ENCODE peak calls at places on chromosomes 13 and 19, in six cellular contexts. P is heart left ventricle, H is esophagus squamous epithelium, A is DND-41, E is ascending aorta, C is left lung. W is an unnamed sample.

GRCh38 chr19:3980353-3981251 is 4.7 kb downstream of the EEF2 start:
- DNase-seq in H (no peak), A (no peak), P (peak; percentile 18), E (no peak), C (no peak), W (no peak)

GRCh38 chr13:99694251-99694650 is 193.0 kb downstream of the TM9SF2 start:
- DNase-seq in E (no peak), C (no peak), P (no peak), H (no peak), A (no peak), W (no peak)

GRCh38 chr13:80177327-80177726 is 163.6 kb downstream of the SPRY2 start:
- DNase-seq in C (no peak), E (no peak), H (no peak), P (no peak), A (no peak), W (no peak)

GRCh38 chr13:57314897-57315520 is 148.0 kb downstream of the PRR20E start:
- DNase-seq in E (no peak), C (no peak), A (no peak), H (no peak), P (no peak), W (no peak)

GRCh38 chr13:49214917-49215376 is 5.2 kb upstream of the MLNR start:
- DNase-seq in A (peak; percentile 93), C (peak; percentile 68), P (peak; percentile 38), H (no peak), E (no peak), W (peak; percentile 71)

GRCh38 chr19:1401138-1401888 is at the start of gene GAMT:
- DNase-seq in H (no peak), E (no peak), C (no peak), P (peak; percentile 58), A (peak; percentile 76), W (no peak)

GRCh38 chr13:30866692-30867669 is 39.1 kb upstream of the MEDAG start:
- DNase-seq in H (no peak), E (no peak), C (no peak), A (no peak), P (no peak), W (no peak)

GRCh38 chr13:76886005-76886291 is 257 bp downstream of the KCTD12 start:
- DNase-seq in C (no peak), A (no peak), P (no peak), H (no peak), E (no peak), W (no peak)

GRCh38 chr19:39544201-39544903 is 4.4 kb upstream of the EID2 start:
- DNase-seq in C (no peak), E (no peak), P (no peak), H (no peak), A (no peak), W (no peak)

GRCh38 chr13:78897200-78897599 is 238.2 kb upstream of the OBI1 start:
- DNase-seq in P (no peak), E (no peak), A (no peak), H (no peak), C (no peak), W (no peak)
- H3K4me3 ChIP-seq in P (no peak overlapping the region), E (no peak overlapping the region), A (no peak overlapping the region), H (no peak overlapping the region), C (no peak overlapping the region), W (no peak overlapping the region)

GRCh38 chr19:15439821-15440641 is 9.7 kb downstream of the WIZ start:
- DNase-seq in H (no peak), E (no peak), A (no peak), P (no peak), C (no peak), W (no peak)
- H3K4me1 ChIP-seq in H (peaks cover 19% of the 10 kb centered on the region), E (peaks cover 53% of the 10 kb centered on the region), A (no peaks in the 10 kb centered on the region), P (peaks cover 23% of the 10 kb centered on the region), C (no peaks in the 10 kb centered on the region), W (no peaks in the 10 kb centered on the region)

GRCh38 chr19:2441096-2441752 is 13.8 kb upstream of the TIMM13 start:
- DNase-seq in C (no peak), E (no peak), P (no peak), A (no peak), H (no peak), W (no peak)

GRCh38 chr19:2443785-2444182 is 13.0 kb downstream of the LMNB2 start:
- DNase-seq in C (no peak), A (no peak), P (no peak), E (no peak), H (no peak), W (no peak)

GRCh38 chr19:2444251-2445002 is 12.3 kb downstream of the LMNB2 start:
- DNase-seq in H (no peak), A (no peak), E (no peak), P (no peak), C (no peak), W (no peak)

GRCh38 chr19:2440515-2440914 is 13.1 kb upstream of the TIMM13 start:
- DNase-seq in H (no peak), E (no peak), P (no peak), C (no peak), A (no peak), W (no peak)

DNA sequence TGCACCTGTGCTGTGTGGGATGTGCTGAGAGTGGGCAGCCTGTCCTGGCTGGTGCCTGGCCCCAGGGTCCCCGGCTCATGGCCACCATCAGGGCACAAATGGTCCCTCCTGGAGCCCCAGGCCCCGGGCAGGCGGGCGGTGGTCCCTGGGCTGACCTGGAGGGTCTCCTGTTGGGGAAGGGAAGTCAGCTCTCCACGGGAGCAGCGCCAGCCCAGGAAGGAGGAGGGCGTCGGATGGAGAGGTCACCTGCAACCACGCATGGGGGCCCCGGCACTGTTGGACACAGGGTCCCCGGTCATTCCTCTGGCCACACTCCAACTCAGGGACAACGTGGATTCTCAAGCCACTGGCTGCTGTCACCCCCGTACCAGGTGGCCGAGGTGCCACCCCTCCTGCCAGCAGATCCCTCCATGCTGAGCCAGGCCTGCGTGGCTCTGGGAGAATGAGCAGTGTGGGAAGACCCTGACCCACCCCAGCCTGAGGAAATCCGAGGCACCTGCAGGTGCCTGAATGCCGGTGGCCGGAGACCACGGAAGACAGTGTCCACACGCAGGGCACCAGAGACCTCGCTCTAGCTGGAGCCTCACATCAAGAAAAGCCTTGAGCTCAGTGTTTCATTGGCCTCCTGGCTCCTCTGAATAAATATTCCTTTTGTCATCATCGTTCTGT is 13.5 kb downstream of the LMNB2 start:
- DNase-seq in C (no peak), H (no peak), A (no peak), P (no peak), E (no peak), W (no peak)
- TF ChIP-seq CTCF in C (no peak), H (no peak), A (no peak), P (no peak), E (no peak), W (no peak)

GRCh38 chr13:104837756-104838155 is 1697.7 kb downstream of the EFNB2 start:
- DNase-seq in H (no peak), P (no peak), E (no peak), A (peak; percentile 72), C (no peak), W (no peak)

GRCh38 chr13:104833221-104833620 is 1702.2 kb downstream of the EFNB2 start:
- DNase-seq in H (no peak), C (no peak), E (no peak), A (peak; percentile 55), P (no peak), W (no peak)

GRCh38 chr13:104831823-104832222 is 1703.6 kb downstream of the EFNB2 start:
- DNase-seq in C (no peak), P (no peak), A (peak; percentile 78), H (no peak), E (no peak), W (no peak)

DNA sequence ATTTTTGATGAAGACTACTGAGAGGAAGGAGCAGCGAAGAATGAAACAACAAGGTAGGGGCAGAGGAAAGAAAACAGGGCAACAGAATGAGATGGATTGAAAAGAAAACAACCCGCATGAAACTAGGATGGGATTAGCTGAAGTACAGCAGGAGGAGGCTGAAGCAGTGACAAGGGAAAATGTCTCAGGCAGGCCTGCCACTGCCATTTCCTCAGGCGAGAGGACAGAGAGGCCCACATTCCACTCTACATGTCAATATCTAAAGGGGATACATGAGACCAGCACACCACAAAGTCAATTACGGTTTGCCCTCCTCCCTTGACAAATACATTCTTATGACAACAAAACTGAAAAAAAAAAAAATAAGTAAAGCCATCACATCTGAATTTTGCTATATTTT is 1703.2 kb downstream of the EFNB2 start:
- DNase-seq in E (no peak), P (no peak), H (no peak), A (peak; percentile 68), C (no peak), W (no peak)
- H3K4me3 ChIP-seq in E (no peak overlapping the region), P (no peak overlapping the region), H (no peak overlapping the region), A (peak overlapping the region; percentile 38), C (no peak overlapping the region), W (no peak overlapping the region)

GRCh38 chr19:30358821-30359580 is 13.2 kb upstream of the ZNF536 start:
- DNase-seq in A (no peak), H (no peak), E (no peak), C (no peak), P (no peak), W (no peak)

GRCh38 chr19:30359936-30360335 is 12.2 kb upstream of the ZNF536 start:
- DNase-seq in H (no peak), E (no peak), P (no peak), A (no peak), C (no peak), W (no peak)

GRCh38 chr19:30361107-30361447 is 11.1 kb upstream of the ZNF536 start:
- DNase-seq in A (no peak), H (no peak), C (no peak), E (no peak), P (no peak), W (no peak)

GRCh38 chr19:30361721-30362120 is 10.5 kb upstream of the ZNF536 start:
- DNase-seq in A (no peak), E (no peak), C (no peak), P (no peak), H (no peak), W (no peak)

DNA sequence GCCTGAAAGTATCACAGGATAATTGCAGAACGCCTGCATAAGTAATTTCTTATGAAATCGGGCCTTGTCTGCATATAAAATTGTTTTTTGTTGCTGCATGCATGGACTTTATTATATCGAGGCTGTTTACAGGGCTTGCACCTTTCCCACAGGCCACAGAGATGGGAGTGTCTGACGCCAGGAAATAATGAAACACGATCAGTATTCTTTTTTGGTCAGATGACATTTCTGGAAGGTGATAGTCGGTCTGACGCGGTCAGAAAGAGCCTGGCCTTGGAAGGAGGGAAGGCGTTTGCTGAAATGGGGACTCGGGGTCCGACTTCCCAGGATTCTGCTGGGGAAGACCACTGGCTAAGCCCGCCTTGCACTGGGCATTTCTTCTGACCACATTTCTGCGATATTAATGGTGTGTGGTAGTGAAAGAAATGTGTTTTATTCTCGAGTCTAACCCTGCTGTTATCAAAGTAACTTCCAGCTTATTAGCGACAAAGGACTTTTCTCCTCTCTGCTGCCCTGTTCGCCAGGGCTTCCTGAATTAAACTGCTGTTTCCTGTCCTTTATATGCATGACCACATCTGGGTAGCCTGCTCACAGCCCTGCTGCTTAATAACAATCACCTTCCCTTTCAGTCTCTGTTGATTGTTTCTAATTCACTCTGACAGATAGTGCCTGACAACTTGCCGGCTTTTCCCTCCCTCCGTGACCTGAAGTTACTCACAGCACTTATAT is 11.6 kb upstream of the ZNF536 start:
- DNase-seq in A (no peak), C (no peak), E (no peak), H (no peak), P (no peak), W (no peak)
- H3K4me1 ChIP-seq in A (no peaks in the 10 kb centered on the region), C (no peaks in the 10 kb centered on the region), E (no peaks in the 10 kb centered on the region), H (no peaks in the 10 kb centered on the region), P (no peaks in the 10 kb centered on the region), W (no peaks in the 10 kb centered on the region)

GRCh38 chr19:18589380-18590272 is 1.0 kb downstream of the REX1BD start:
- DNase-seq in A (peak; percentile 73), C (peak; percentile 70), P (peak; percentile 61), H (no peak), E (no peak), W (peak; percentile 83)
- TF ChIP-seq CTCF in A (peak; percentile 27), C (no peak), P (no peak), H (peak; percentile 49), E (peak; percentile 7), W (peak; percentile 27)